ENCODE peak calls at places on chromosomes 7 and 10, in seven cellular contexts. One of them, this sample, is unnamed.

GRCh38 chr7:37283701-37284100 is 165.0 kb downstream of the ELMO1 start:
- DNase-seq in MM.1S: no peak
- DNase-seq in activated T-cell treated with anti-CD3 and anti-CD28 coated beads, Interleukin-2, amount 50 U/mL, for 72 hours: no peak
- DNase-seq in PC-3: no peak
- DNase-seq in amygdala: no peak
- DNase-seq in EH: no peak
- DNase-seq in activated CD4-positive, alpha-beta T cell treated with anti-CD3 and anti-CD28 coated beads, Interleukin-2, amount 10 ng/mL, durations not matched to agents 7 days and 5 days: no peak
- DNase-seq in this sample: no peak

GRCh38 chr10:70090951-70091350 is 38.3 kb downstream of the MACROH2A2 start:
- DNase-seq in activated T-cell treated with anti-CD3 and anti-CD28 coated beads, Interleukin-2, amount 50 U/mL, for 72 hours: no peak
- DNase-seq in activated CD4-positive, alpha-beta T cell treated with anti-CD3 and anti-CD28 coated beads, Interleukin-2, amount 10 ng/mL, durations not matched to agents 7 days and 5 days: no peak
- DNase-seq in amygdala: no peak
- DNase-seq in EH: no peak
- DNase-seq in PC-3: no peak
- DNase-seq in MM.1S: no peak
- DNase-seq in this sample: no peak

GRCh38 chr10:11146402-11147171 is 128.9 kb downstream of the CELF2 start:
- DNase-seq in activated T-cell treated with anti-CD3 and anti-CD28 coated beads, Interleukin-2, amount 50 U/mL, for 72 hours: no peak
- DNase-seq in MM.1S: no peak
- DNase-seq in PC-3: no peak
- DNase-seq in amygdala: no peak
- DNase-seq in activated CD4-positive, alpha-beta T cell treated with anti-CD3 and anti-CD28 coated beads, Interleukin-2, amount 10 ng/mL, durations not matched to agents 7 days and 5 days: no peak
- DNase-seq in EH: peak; percentile 4
- DNase-seq in this sample: no peak

GRCh38 chr7:114414151-114415053 is at the start of gene FOXP2:
- DNase-seq in MM.1S: no peak
- DNase-seq in EH: no peak
- DNase-seq in PC-3: no peak
- DNase-seq in activated T-cell treated with anti-CD3 and anti-CD28 coated beads, Interleukin-2, amount 50 U/mL, for 72 hours: no peak
- DNase-seq in amygdala: no peak
- DNase-seq in activated CD4-positive, alpha-beta T cell treated with anti-CD3 and anti-CD28 coated beads, Interleukin-2, amount 10 ng/mL, durations not matched to agents 7 days and 5 days: no peak
- DNase-seq in this sample: no peak

GRCh38 chr10:4686644-4686996 is 139.4 kb upstream of the AKR1E2 start:
- DNase-seq in EH: peak; percentile 52
- DNase-seq in activated T-cell treated with anti-CD3 and anti-CD28 coated beads, Interleukin-2, amount 50 U/mL, for 72 hours: no peak
- DNase-seq in amygdala: no peak
- DNase-seq in MM.1S: no peak
- DNase-seq in PC-3: peak; percentile 93
- DNase-seq in activated CD4-positive, alpha-beta T cell treated with anti-CD3 and anti-CD28 coated beads, Interleukin-2, amount 10 ng/mL, durations not matched to agents 7 days and 5 days: no peak
- DNase-seq in this sample: no peak

GRCh38 chr7:27185013-27185707 is at the start of gene HOXA11:
- DNase-seq in PC-3: peak; percentile 95
- DNase-seq in amygdala: no peak
- DNase-seq in activated T-cell treated with anti-CD3 and anti-CD28 coated beads, Interleukin-2, amount 50 U/mL, for 72 hours: peak; percentile 19
- DNase-seq in MM.1S: no peak
- DNase-seq in activated CD4-positive, alpha-beta T cell treated with anti-CD3 and anti-CD28 coated beads, Interleukin-2, amount 10 ng/mL, durations not matched to agents 7 days and 5 days: no peak
- DNase-seq in EH: peak; percentile 99
- DNase-seq in this sample: no peak

GRCh38 chr7:151539055-151539714 is 19.5 kb upstream of the RHEB start:
- DNase-seq in EH: peak; percentile 47
- DNase-seq in PC-3: no peak
- DNase-seq in activated T-cell treated with anti-CD3 and anti-CD28 coated beads, Interleukin-2, amount 50 U/mL, for 72 hours: no peak
- DNase-seq in activated CD4-positive, alpha-beta T cell treated with anti-CD3 and anti-CD28 coated beads, Interleukin-2, amount 10 ng/mL, durations not matched to agents 7 days and 5 days: no peak
- DNase-seq in amygdala: peak; percentile 35
- DNase-seq in MM.1S: no peak
- DNase-seq in this sample: peak; percentile 80

GRCh38 chr7:836429-836828 is 4.2 kb downstream of the SUN1 start:
- DNase-seq in activated CD4-positive, alpha-beta T cell treated with anti-CD3 and anti-CD28 coated beads, Interleukin-2, amount 10 ng/mL, durations not matched to agents 7 days and 5 days: no peak
- DNase-seq in PC-3: no peak
- DNase-seq in EH: peak; percentile 65
- DNase-seq in activated T-cell treated with anti-CD3 and anti-CD28 coated beads, Interleukin-2, amount 50 U/mL, for 72 hours: no peak
- DNase-seq in MM.1S: no peak
- DNase-seq in amygdala: no peak
- DNase-seq in this sample: no peak

GRCh38 chr10:76874151-76874550 is 763.5 kb downstream of the KCNMA1 start:
- DNase-seq in EH: peak; percentile 16
- DNase-seq in amygdala: no peak
- DNase-seq in activated T-cell treated with anti-CD3 and anti-CD28 coated beads, Interleukin-2, amount 50 U/mL, for 72 hours: no peak
- DNase-seq in activated CD4-positive, alpha-beta T cell treated with anti-CD3 and anti-CD28 coated beads, Interleukin-2, amount 10 ng/mL, durations not matched to agents 7 days and 5 days: no peak
- DNase-seq in MM.1S: no peak
- DNase-seq in PC-3: peak; percentile 87
- DNase-seq in this sample: no peak

GRCh38 chr7:123580406-123581161 is 21.0 kb upstream of the ASB15 start:
- DNase-seq in PC-3: peak; percentile 70
- DNase-seq in amygdala: no peak
- DNase-seq in activated T-cell treated with anti-CD3 and anti-CD28 coated beads, Interleukin-2, amount 50 U/mL, for 72 hours: no peak
- DNase-seq in EH: peak; percentile 44
- DNase-seq in activated CD4-positive, alpha-beta T cell treated with anti-CD3 and anti-CD28 coated beads, Interleukin-2, amount 10 ng/mL, durations not matched to agents 7 days and 5 days: peak; percentile 24
- DNase-seq in MM.1S: peak; percentile 76
- DNase-seq in this sample: peak; percentile 47

GRCh38 chr7:124856299-124856888 is 73.2 kb downstream of the POT1 start:
- DNase-seq in activated CD4-positive, alpha-beta T cell treated with anti-CD3 and anti-CD28 coated beads, Interleukin-2, amount 10 ng/mL, durations not matched to agents 7 days and 5 days: no peak
- DNase-seq in EH: peak; percentile 50
- DNase-seq in MM.1S: peak; percentile 58
- DNase-seq in activated T-cell treated with anti-CD3 and anti-CD28 coated beads, Interleukin-2, amount 50 U/mL, for 72 hours: no peak
- DNase-seq in PC-3: peak; percentile 67
- DNase-seq in amygdala: no peak
- DNase-seq in this sample: peak; percentile 33

GRCh38 chr10:60281792-60282353 is 107.8 kb downstream of the ANK3 start:
- DNase-seq in PC-3: peak; percentile 69
- DNase-seq in EH: no peak
- DNase-seq in activated T-cell treated with anti-CD3 and anti-CD28 coated beads, Interleukin-2, amount 50 U/mL, for 72 hours: no peak
- DNase-seq in activated CD4-positive, alpha-beta T cell treated with anti-CD3 and anti-CD28 coated beads, Interleukin-2, amount 10 ng/mL, durations not matched to agents 7 days and 5 days: no peak
- DNase-seq in amygdala: no peak
- DNase-seq in MM.1S: no peak
- DNase-seq in this sample: no peak

GRCh38 chr10:84352251-84352842 is 24.0 kb downstream of the CCSER2 start:
- DNase-seq in activated CD4-positive, alpha-beta T cell treated with anti-CD3 and anti-CD28 coated beads, Interleukin-2, amount 10 ng/mL, durations not matched to agents 7 days and 5 days: peak; percentile 75
- DNase-seq in EH: peak; percentile 69
- DNase-seq in activated T-cell treated with anti-CD3 and anti-CD28 coated beads, Interleukin-2, amount 50 U/mL, for 72 hours: peak; percentile 71
- DNase-seq in amygdala: peak; percentile 17
- DNase-seq in PC-3: peak; percentile 67
- DNase-seq in MM.1S: peak; percentile 65
- DNase-seq in this sample: peak; percentile 75

GRCh38 chr10:14383266-14383665 is 52.5 kb upstream of the FRMD4A start:
- DNase-seq in activated T-cell treated with anti-CD3 and anti-CD28 coated beads, Interleukin-2, amount 50 U/mL, for 72 hours: no peak
- DNase-seq in activated CD4-positive, alpha-beta T cell treated with anti-CD3 and anti-CD28 coated beads, Interleukin-2, amount 10 ng/mL, durations not matched to agents 7 days and 5 days: no peak
- DNase-seq in MM.1S: no peak
- DNase-seq in amygdala: no peak
- DNase-seq in EH: peak; percentile 81
- DNase-seq in PC-3: no peak
- DNase-seq in this sample: peak; percentile 48

GRCh38 chr10:58568428-58568935 is 55.8 kb downstream of the BICC1 start:
- DNase-seq in PC-3: no peak
- DNase-seq in MM.1S: no peak
- DNase-seq in activated T-cell treated with anti-CD3 and anti-CD28 coated beads, Interleukin-2, amount 50 U/mL, for 72 hours: no peak
- DNase-seq in EH: no peak
- DNase-seq in activated CD4-positive, alpha-beta T cell treated with anti-CD3 and anti-CD28 coated beads, Interleukin-2, amount 10 ng/mL, durations not matched to agents 7 days and 5 days: no peak
- DNase-seq in amygdala: no peak
- DNase-seq in this sample: no peak